ENCODE peak calls at places on chromosomes 2 and 18, in nine cellular contexts. N, S, V, O, X, L, K, W and P are unnamed samples.
A peak's percentile ranks its signal among the peaks of the same experiment; 100 is the strongest.

GRCh38 chr18:76425299-76426101 is 69.5 kb downstream of the ZNF516 start:
- DNase-seq in V (no peak), S (peak; percentile 30), N (peak; percentile 63), X (no peak), O (peak; percentile 51), W (no peak), L (no peak), K (no peak), P (peak; percentile 52)

GRCh38 chr2:218871345-218872302 is 9.0 kb upstream of the WNT10A start:
- DNase-seq in V (no peak), N (no peak), O (no peak), X (no peak), S (no peak), L (no peak), W (peak; percentile 66), K (no peak), P (no peak)

GRCh38 chr18:50011813-50012445 is 183.0 kb downstream of the MYO5B start:
- DNase-seq in W (no peak), L (no peak), V (no peak), N (no peak), O (peak; percentile 87), S (peak; percentile 98), X (no peak), K (no peak), P (peak; percentile 75)

GRCh38 chr2:219446101-219446504 is 11.5 kb downstream of the SPEG start:
- DNase-seq in W (peak; percentile 71), N (peak; percentile 44), K (no peak), S (peak; percentile 58), O (peak; percentile 63), L (no peak), X (no peak), V (peak; percentile 78), P (peak; percentile 67)

GRCh38 chr18:54776282-54776977 is 51.8 kb upstream of the RAB27B start:
- DNase-seq in O (peak; percentile 99), L (no peak), K (no peak), N (peak; percentile 94), W (no peak), V (peak; percentile 35), S (peak; percentile 100), X (no peak), P (peak; percentile 99)

GRCh38 chr2:70133521-70134348 is 46.5 kb downstream of the PCBP1 start:
- DNase-seq in O (peak; percentile 93), L (peak; percentile 63), V (no peak), K (no peak), X (peak; percentile 30), N (no peak), W (no peak), S (no peak), P (no peak)

GRCh38 chr2:239695106-239695727 is 294.4 kb upstream of the HDAC4 start:
- DNase-seq in X (no peak), N (no peak), W (no peak), K (no peak), V (no peak), L (no peak), S (no peak), O (no peak), P (no peak)

GRCh38 chr2:127324635-127325034 is 30.7 kb upstream of the ERCC3 start:
- DNase-seq in L (no peak), N (peak; percentile 18), W (peak; percentile 63), O (peak; percentile 25), S (peak; percentile 59), X (no peak), V (no peak), K (no peak), P (peak; percentile 68)

GRCh38 chr2:72515696-72516095 is 310.1 kb downstream of the EXOC6B start:
- DNase-seq in W (no peak), X (no peak), L (no peak), N (no peak), S (peak; percentile 8), V (no peak), K (no peak), O (peak; percentile 43), P (no peak)

GRCh38 chr2:98607104-98607503 is 1.2 kb downstream of the COA5 start:
- DNase-seq in S (no peak), V (no peak), L (no peak), N (no peak), X (no peak), K (no peak), O (no peak), W (no peak), P (no peak)

GRCh38 chr2:98794214-98794810 is 63.4 kb upstream of the MGAT4A start:
- DNase-seq in N (no peak), W (no peak), V (no peak), X (no peak), K (no peak), O (no peak), L (no peak), S (no peak), P (no peak)

GRCh38 chr2:215828528-215829184 is 184.7 kb downstream of the MREG start:
- DNase-seq in S (peak; percentile 88), W (peak; percentile 69), O (peak; percentile 44), N (peak; percentile 36), L (no peak), X (no peak), V (no peak), K (peak; percentile 28), P (peak; percentile 62)

GRCh38 chr2:172179045-172179742 is 76.5 kb upstream of the DLX2 start:
- DNase-seq in K (no peak), V (no peak), L (no peak), X (no peak), N (no peak), O (peak; percentile 75), S (peak; percentile 8), W (no peak), P (peak; percentile 35)

GRCh38 chr2:142944264-142944663 is 66.8 kb downstream of the KYNU start:
- DNase-seq in O (peak; percentile 47), S (peak; percentile 73), V (no peak), X (no peak), N (peak; percentile 26), L (no peak), K (no peak), W (no peak), P (peak; percentile 37)

GRCh38 chr2:390959-391358 is 103.1 kb upstream of the ALKAL2 start:
- DNase-seq in O (no peak), V (no peak), N (no peak), K (no peak), X (no peak), W (no peak), S (no peak), L (no peak), P (no peak)

GRCh38 chr2:86046985-86047384 is 58.7 kb downstream of the POLR1A start:
- DNase-seq in W (no peak), N (no peak), X (no peak), L (no peak), V (no peak), O (peak; percentile 87), S (peak; percentile 52), K (no peak), P (peak; percentile 69)

GRCh38 chr2:222582931-222583330 is 73.0 kb downstream of the FARSB start:
- DNase-seq in S (no peak), N (no peak), L (no peak), O (no peak), W (no peak), X (no peak), K (no peak), V (no peak), P (no peak)

GRCh38 chr18:61350578-61350977 is 17.3 kb downstream of the CDH20 start:
- DNase-seq in L (no peak), S (peak; percentile 63), W (no peak), X (no peak), N (no peak), V (no peak), O (no peak), K (no peak), P (no peak)

GRCh38 chr18:74896390-74896991 is 298.8 kb downstream of the ZNF407 start:
- DNase-seq in X (peak; percentile 26), S (peak; percentile 10), L (peak; percentile 30), W (peak; percentile 85), K (no peak), N (no peak), O (no peak), V (no peak), P (peak; percentile 12)

GRCh38 chr2:117436697-117437096 is 377.8 kb upstream of the DDX18 start:
- DNase-seq in N (no peak), X (no peak), K (no peak), S (no peak), L (no peak), W (no peak), O (no peak), V (no peak), P (no peak)

GRCh38 chr2:237456200-237456731 is 30.8 kb upstream of the MLPH start:
- DNase-seq in O (peak; percentile 87), N (peak; percentile 44), S (peak; percentile 77), W (peak; percentile 85), L (no peak), X (no peak), V (peak; percentile 89), K (no peak), P (peak; percentile 96)

GRCh38 chr2:71605781-71606241 is 152.4 kb downstream of the DYSF start:
- DNase-seq in N (no peak), V (no peak), S (no peak), W (no peak), L (no peak), O (no peak), K (no peak), X (no peak), P (no peak)